ENCODE peak calls at places on chromosomes 16 and 17, in nine cellular contexts. C is stimulated activated CD4-positive, alpha-beta T cell treated with anti-CD3 and anti-CD28 coated beads, Interleukin-2, amount 100 ng/mL, for 48 hours; R is MCF 10A; B is T-helper 17 cell; D is Calu3; I is nucleus accumbens; Q is GM19239; Y is A673; K is activated B cell treated with CpG ODN at 0.5 μM for 24 hours. W is an unnamed sample.

GRCh38 chr17:31696184-31696602 is 162.9 kb downstream of the COPRS start:
- DNase-seq in B (no peak), I (peak; percentile 7), D (no peak), C (no peak), Y (peak; percentile 32), Q (no peak), K (no peak), R (no peak), W (peak; percentile 93)

GRCh38 chr17:82098939-82099765 is 1.1 kb upstream of the FASN start:
- DNase-seq in I (no peak), C (no peak), Q (no peak), D (no peak), Y (no peak), B (no peak), R (no peak), K (no peak), W (no peak)

GRCh38 chr16:85157813-85158701 is 45.8 kb upstream of the CIBAR2 start:
- DNase-seq in Y (peak; percentile 55), D (no peak), K (no peak), C (no peak), R (no peak), Q (no peak), I (no peak), B (no peak), W (no peak)

GRCh38 chr17:79457889-79458288 is 153.0 kb downstream of the RBFOX3 start:
- DNase-seq in K (no peak), B (no peak), C (no peak), D (no peak), R (no peak), I (no peak), Q (no peak), Y (no peak), W (no peak)

GRCh38 chr17:47180337-47180736 is 8.8 kb downstream of the CDC27 start:
- DNase-seq in R (no peak), Y (no peak), C (no peak), B (no peak), K (no peak), D (no peak), Q (no peak), I (no peak), W (no peak)

GRCh38 chr16:81774348-81774747 is 4.7 kb upstream of the PLCG2 start:
- DNase-seq in R (no peak), I (no peak), Q (no peak), Y (no peak), K (peak; percentile 31), B (no peak), C (no peak), D (no peak), W (no peak)

GRCh38 chr16:31529398-31530312 is 2.0 kb downstream of the AHSP start:
- DNase-seq in Q (no peak), I (no peak), R (no peak), K (no peak), B (no peak), C (no peak), Y (peak; percentile 10), D (no peak), W (no peak)

GRCh38 chr17:8740486-8740885 is 4.2 kb downstream of the CCDC42 start:
- DNase-seq in Y (peak; percentile 16), K (peak; percentile 42), Q (no peak), R (no peak), B (peak; percentile 39), C (no peak), D (no peak), I (no peak), W (no peak)

GRCh38 chr17:21029032-21029431 is 13.8 kb downstream of the USP22 start:
- DNase-seq in K (no peak), Y (no peak), B (no peak), R (peak; percentile 89), D (no peak), I (no peak), C (no peak), Q (no peak), W (peak; percentile 48)

GRCh38 chr17:81153340-81153803 is 11.9 kb upstream of the PVALEF start:
- DNase-seq in K (no peak), R (peak; percentile 40), C (no peak), Q (no peak), D (no peak), B (no peak), I (peak; percentile 90), Y (peak; percentile 94), W (no peak)

GRCh38 chr16:51508813-51509212 is 357.7 kb upstream of the SALL1 start:
- DNase-seq in C (no peak), Q (no peak), K (no peak), B (no peak), D (no peak), R (no peak), Y (peak; percentile 28), I (no peak), W (peak; percentile 18)

GRCh38 chr16:54931757-54932660 is 1.3 kb downstream of the IRX5 start:
- DNase-seq in I (no peak), K (no peak), Y (peak; percentile 37), C (no peak), B (no peak), R (peak; percentile 51), D (no peak), Q (no peak), W (no peak)

GRCh38 chr17:20315321-20315720 is 152.0 kb downstream of the LGALS9B start:
- DNase-seq in R (no peak), D (no peak), Q (no peak), C (no peak), K (no peak), I (no peak), Y (no peak), B (no peak), W (no peak)

GRCh38 chr16:75267631-75268264 is 16.3 kb upstream of the BCAR1 start:
- DNase-seq in B (no peak), R (peak; percentile 96), Y (peak; percentile 57), C (no peak), Q (no peak), I (peak; percentile 67), D (peak; percentile 76), K (no peak), W (no peak)

GRCh38 chr17:64491034-64491860 is 5.6 kb downstream of the POLG2 start:
- DNase-seq in Q (no peak), D (peak; percentile 52), I (no peak), K (no peak), Y (no peak), B (no peak), C (peak; percentile 42), R (peak; percentile 63), W (no peak)

GRCh38 chr16:77462894-77463293 is 28.1 kb upstream of the ADAMTS18 start:
- DNase-seq in I (no peak), D (no peak), C (no peak), R (no peak), B (no peak), Y (no peak), K (no peak), Q (no peak), W (no peak)

GRCh38 chr16:1791943-1792812 is 1.3 kb downstream of the IGFALS start:
- DNase-seq in C (no peak), Q (no peak), I (no peak), R (no peak), K (no peak), D (no peak), Y (no peak), B (no peak), W (no peak)

GRCh38 chr17:32261521-32261792 is 4.2 kb upstream of the RHBDL3 start:
- DNase-seq in C (no peak), Y (no peak), I (no peak), Q (no peak), R (peak; percentile 25), D (no peak), B (no peak), K (no peak), W (no peak)

GRCh38 chr17:34797724-34798123 is 163.5 kb downstream of the CCT6B start:
- DNase-seq in Y (peak; percentile 27), B (no peak), D (peak; percentile 36), R (no peak), C (peak; percentile 21), I (no peak), Q (peak; percentile 43), K (no peak), W (no peak)

GRCh38 chr16:79698341-79698753 is 97.8 kb upstream of the MAF start:
- DNase-seq in K (no peak), R (no peak), B (no peak), Y (no peak), D (no peak), I (no peak), Q (no peak), C (no peak), W (peak; percentile 70)

GRCh38 chr16:1781758-1782407 is 488 bp downstream of the SPSB3 start:
- DNase-seq in I (no peak), R (no peak), Q (no peak), C (peak; percentile 22), D (peak; percentile 59), K (no peak), Y (peak; percentile 22), B (no peak), W (no peak)

GRCh38 chr17:40430272-40431230 is 12.7 kb upstream of the IGFBP4 start:
- DNase-seq in B (no peak), Q (no peak), R (no peak), Y (no peak), D (no peak), K (no peak), I (no peak), C (no peak), W (no peak)

GRCh38 chr16:3857189-3858013 is 23.1 kb downstream of the CREBBP start:
- DNase-seq in B (no peak), D (no peak), I (no peak), K (no peak), R (peak; percentile 93), Q (no peak), Y (peak; percentile 65), C (no peak), W (no peak)

GRCh38 chr16:53911506-53911905 is 207.6 kb downstream of the FTO start:
- DNase-seq in Q (no peak), Y (no peak), D (no peak), I (no peak), C (no peak), B (no peak), R (peak; percentile 57), K (no peak), W (no peak)

GRCh38 chr16:29770250-29770929 is 7.7 kb upstream of the ZG16 start:
- DNase-seq in Y (no peak), R (no peak), C (no peak), B (no peak), K (no peak), Q (no peak), I (no peak), D (no peak), W (no peak)

GRCh38 chr17:76054112-76054476 is 18.2 kb downstream of the SRP68 start:
- DNase-seq in Q (no peak), B (no peak), K (no peak), C (no peak), Y (no peak), R (peak; percentile 71), I (no peak), D (peak; percentile 59), W (no peak)

GRCh38 chr16:86663691-86664517 is 85.6 kb downstream of the FOXL1 start:
- DNase-seq in R (peak; percentile 96), Y (no peak), K (no peak), B (no peak), Q (no peak), D (peak; percentile 10), C (no peak), I (no peak), W (no peak)

GRCh38 chr17:69344939-69345338 is 18.0 kb upstream of the ABCA5 start:
- DNase-seq in K (no peak), D (no peak), R (no peak), I (no peak), B (no peak), Q (no peak), Y (no peak), C (no peak), W (no peak)

GRCh38 chr16:89564476-89565255 is 4.2 kb downstream of the RPL13 start:
- DNase-seq in C (peak; percentile 31), Y (no peak), D (no peak), R (peak; percentile 41), Q (no peak), B (no peak), K (no peak), I (no peak), W (no peak)

GRCh38 chr16:24609740-24610420 is 70.5 kb downstream of the RBBP6 start:
- DNase-seq in K (no peak), I (peak; percentile 83), Y (peak; percentile 93), C (no peak), B (no peak), D (peak; percentile 55), R (peak; percentile 54), Q (no peak), W (peak; percentile 10)

GRCh38 chr17:1590031-1590746 is 27.6 kb upstream of the PITPNA start:
- DNase-seq in B (no peak), I (no peak), R (peak; percentile 94), Y (peak; percentile 58), K (no peak), C (no peak), D (peak; percentile 66), Q (no peak), W (peak; percentile 45)

W was measured in AG09309.